ENCODE peak calls at places on chromosome 6, in six cellular contexts. One of them, this sample, is unnamed.

GRCh38 chr6:136226027-136226673 is 24.0 kb downstream of the MTFR2 start:
- DNase-seq in A549: peak; percentile 45
- DNase-seq in colonic mucosa: peak; percentile 56
- DNase-seq in tibial nerve: peak; percentile 38
- DNase-seq in ascending aorta: peak; percentile 75
- DNase-seq in endodermal cell: peak; percentile 79
- DNase-seq in this sample: peak; percentile 2

GRCh38 chr6:6588924-6589696 is 590 bp downstream of the LY86 start:
- DNase-seq in tibial nerve: no peak
- DNase-seq in ascending aorta: no peak
- DNase-seq in A549: no peak
- DNase-seq in colonic mucosa: no peak
- DNase-seq in endodermal cell: no peak
- DNase-seq in this sample: no peak

GRCh38 chr6:130513770-130514169 is 148.0 kb downstream of the TMEM200A start:
- DNase-seq in A549: no peak
- DNase-seq in tibial nerve: no peak
- DNase-seq in ascending aorta: no peak
- DNase-seq in endodermal cell: no peak
- DNase-seq in colonic mucosa: peak; percentile 35
- DNase-seq in this sample: peak; percentile 19

GRCh38 chr6:34589140-34589539 is 33.0 kb upstream of the SPDEF start:
- DNase-seq in A549: no peak
- DNase-seq in colonic mucosa: no peak
- DNase-seq in endodermal cell: peak; percentile 80
- DNase-seq in ascending aorta: no peak
- DNase-seq in tibial nerve: no peak
- DNase-seq in this sample: no peak

GRCh38 chr6:91097316-91097878 is 510.5 kb upstream of the MAP3K7 start:
- DNase-seq in endodermal cell: no peak
- DNase-seq in colonic mucosa: no peak
- DNase-seq in tibial nerve: peak; percentile 36
- DNase-seq in ascending aorta: no peak
- DNase-seq in A549: no peak
- DNase-seq in this sample: no peak

GRCh38 chr6:161394437-161394836 is 120.6 kb upstream of the AGPAT4 start:
- DNase-seq in tibial nerve: no peak
- DNase-seq in A549: no peak
- DNase-seq in ascending aorta: no peak
- DNase-seq in endodermal cell: no peak
- DNase-seq in colonic mucosa: no peak
- DNase-seq in this sample: no peak

GRCh38 chr6:166586424-166587156 is at the start of gene RAMACL:
- DNase-seq in tibial nerve: no peak
- DNase-seq in colonic mucosa: peak; percentile 36
- DNase-seq in ascending aorta: no peak
- DNase-seq in endodermal cell: peak; percentile 87
- DNase-seq in A549: peak; percentile 21
- DNase-seq in this sample: peak; percentile 10

GRCh38 chr6:159693894-159694545 is 979 bp upstream of the SOD2 start:
- DNase-seq in ascending aorta: peak; percentile 72
- DNase-seq in tibial nerve: no peak
- DNase-seq in endodermal cell: peak; percentile 46
- DNase-seq in A549: no peak
- DNase-seq in colonic mucosa: peak; percentile 78
- DNase-seq in this sample: peak; percentile 61

GRCh38 chr6:14108571-14109410 is 8.8 kb upstream of the CD83 start:
- DNase-seq in A549: no peak
- DNase-seq in ascending aorta: no peak
- DNase-seq in colonic mucosa: peak; percentile 28
- DNase-seq in tibial nerve: no peak
- DNase-seq in endodermal cell: no peak
- DNase-seq in this sample: peak; percentile 23

GRCh38 chr6:41266555-41266954 is 19.9 kb downstream of the TREM1 start:
- DNase-seq in tibial nerve: no peak
- DNase-seq in ascending aorta: no peak
- DNase-seq in colonic mucosa: no peak
- DNase-seq in A549: no peak
- DNase-seq in endodermal cell: no peak
- DNase-seq in this sample: no peak
- H3K4me1 ChIP-seq in tibial nerve: no peaks in the 10 kb centered on the region
- H3K4me1 ChIP-seq in ascending aorta: no peaks in the 10 kb centered on the region
- H3K4me1 ChIP-seq in colonic mucosa: no peaks in the 10 kb centered on the region
- H3K4me1 ChIP-seq in A549: no peaks in the 10 kb centered on the region
- H3K4me1 ChIP-seq in endodermal cell: no peaks in the 10 kb centered on the region
- H3K4me1 ChIP-seq in this sample: no peaks in the 10 kb centered on the region

DNA sequence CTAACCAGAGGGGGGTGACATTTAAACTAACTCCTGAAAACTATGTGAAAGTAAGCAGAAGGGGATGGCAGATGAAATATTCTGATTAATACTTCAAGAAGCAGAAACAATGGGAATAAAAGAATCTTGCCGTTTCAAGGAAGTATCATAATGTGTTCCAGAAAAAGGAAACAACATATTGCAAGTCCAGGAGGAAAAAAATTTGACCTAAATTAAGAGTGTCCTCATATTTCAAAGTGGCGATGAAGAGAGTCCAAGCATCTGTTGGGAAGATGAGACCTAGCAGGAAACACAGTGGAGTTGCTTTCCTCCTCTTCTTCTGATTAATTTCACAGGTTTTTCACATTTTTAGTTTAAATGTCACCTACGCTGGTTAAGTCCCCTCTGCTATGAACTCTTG is 45.6 kb upstream of the TNFAIP3 start:
- DNase-seq in tibial nerve: no peak
- DNase-seq in ascending aorta: no peak
- DNase-seq in endodermal cell: no peak
- DNase-seq in A549: no peak
- DNase-seq in colonic mucosa: no peak
- DNase-seq in this sample: no peak
- H3K4me1 ChIP-seq in tibial nerve: peaks cover 26% of the 10 kb centered on the region
- H3K4me1 ChIP-seq in ascending aorta: no peaks in the 10 kb centered on the region
- H3K4me1 ChIP-seq in endodermal cell: no peaks in the 10 kb centered on the region
- H3K4me1 ChIP-seq in A549: no peaks in the 10 kb centered on the region
- H3K4me1 ChIP-seq in colonic mucosa: no peaks in the 10 kb centered on the region
- H3K4me1 ChIP-seq in this sample: peaks cover 25% of the 10 kb centered on the region

GRCh38 chr6:44258921-44259320 is 1.6 kb upstream of the SLC35B2 start:
- DNase-seq in A549: no peak
- DNase-seq in ascending aorta: no peak
- DNase-seq in endodermal cell: no peak
- DNase-seq in colonic mucosa: no peak
- DNase-seq in tibial nerve: no peak
- DNase-seq in this sample: no peak
- H3K4me1 ChIP-seq in A549: peaks cover 30% of the 10 kb centered on the region
- H3K4me1 ChIP-seq in ascending aorta: peaks cover 10% of the 10 kb centered on the region
- H3K4me1 ChIP-seq in endodermal cell: peaks cover 3% of the 10 kb centered on the region
- H3K4me1 ChIP-seq in colonic mucosa: peaks cover 18% of the 10 kb centered on the region
- H3K4me1 ChIP-seq in tibial nerve: peaks cover 64% of the 10 kb centered on the region
- H3K4me1 ChIP-seq in this sample: peaks cover 40% of the 10 kb centered on the region

DNA sequence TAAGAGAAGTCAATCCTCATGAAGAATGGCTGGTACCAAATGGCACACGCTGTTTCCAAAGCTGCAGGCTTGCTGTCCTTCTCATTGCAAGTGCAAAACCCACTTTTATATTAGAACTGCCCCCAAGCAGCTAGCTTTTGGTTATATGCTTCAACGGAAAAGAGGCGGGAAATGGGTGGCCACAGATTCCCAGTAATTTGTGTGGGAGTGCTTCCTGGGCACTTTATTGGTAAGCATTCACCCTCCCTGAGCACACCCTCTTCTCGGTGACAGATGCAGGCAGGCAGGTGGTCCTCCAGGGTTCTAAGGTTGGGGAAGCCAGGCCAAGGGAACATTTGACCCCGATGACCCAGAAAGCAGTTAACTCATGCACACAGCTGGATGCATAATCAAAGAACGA is 29.1 kb downstream of the PRDM1 start:
- DNase-seq in endodermal cell: no peak
- DNase-seq in colonic mucosa: no peak
- DNase-seq in tibial nerve: no peak
- DNase-seq in A549: no peak
- DNase-seq in ascending aorta: no peak
- DNase-seq in this sample: no peak
- H3K4me1 ChIP-seq in endodermal cell: no peaks in the 10 kb centered on the region
- H3K4me1 ChIP-seq in colonic mucosa: no peaks in the 10 kb centered on the region
- H3K4me1 ChIP-seq in tibial nerve: peaks cover 4% of the 10 kb centered on the region
- H3K4me1 ChIP-seq in A549: no peaks in the 10 kb centered on the region
- H3K4me1 ChIP-seq in ascending aorta: no peaks in the 10 kb centered on the region
- H3K4me1 ChIP-seq in this sample: peaks cover 60% of the 10 kb centered on the region

GRCh38 chr6:17928514-17929430 is 58.7 kb downstream of the KIF13A start:
- DNase-seq in colonic mucosa: no peak
- DNase-seq in A549: no peak
- DNase-seq in ascending aorta: no peak
- DNase-seq in endodermal cell: no peak
- DNase-seq in tibial nerve: no peak
- DNase-seq in this sample: no peak

GRCh38 chr6:17930321-17930993 is 57.0 kb downstream of the KIF13A start:
- DNase-seq in endodermal cell: no peak
- DNase-seq in tibial nerve: no peak
- DNase-seq in colonic mucosa: no peak
- DNase-seq in A549: no peak
- DNase-seq in ascending aorta: no peak
- DNase-seq in this sample: no peak

GRCh38 chr6:17932362-17932852 is 55.0 kb downstream of the KIF13A start:
- DNase-seq in colonic mucosa: no peak
- DNase-seq in ascending aorta: peak; percentile 86
- DNase-seq in tibial nerve: no peak
- DNase-seq in A549: no peak
- DNase-seq in endodermal cell: no peak
- DNase-seq in this sample: no peak

GRCh38 chr6:17927705-17928104 is 59.7 kb downstream of the KIF13A start:
- DNase-seq in endodermal cell: no peak
- DNase-seq in ascending aorta: no peak
- DNase-seq in A549: no peak
- DNase-seq in colonic mucosa: no peak
- DNase-seq in tibial nerve: no peak
- DNase-seq in this sample: no peak

GRCh38 chr6:17931227-17931626 is 56.2 kb downstream of the KIF13A start:
- DNase-seq in A549: no peak
- DNase-seq in tibial nerve: no peak
- DNase-seq in ascending aorta: no peak
- DNase-seq in endodermal cell: no peak
- DNase-seq in colonic mucosa: no peak
- DNase-seq in this sample: no peak
- H3K4me1 ChIP-seq in A549: peaks cover 49% of the 10 kb centered on the region
- H3K4me1 ChIP-seq in tibial nerve: peaks cover 85% of the 10 kb centered on the region
- H3K4me1 ChIP-seq in ascending aorta: peaks cover 15% of the 10 kb centered on the region
- H3K4me1 ChIP-seq in endodermal cell: no peaks in the 10 kb centered on the region
- H3K4me1 ChIP-seq in colonic mucosa: no peaks in the 10 kb centered on the region
- H3K4me1 ChIP-seq in this sample: no peaks in the 10 kb centered on the region